ENCODE peak calls at places on chromosomes 3 and 15, in six cellular contexts. One of them, this sample, is unnamed.

GRCh38 chr3:23764407-23764806 is 41.3 kb upstream of the UBE2E1 start:
- DNase-seq in Right ventricle myocardium superior: no peak
- DNase-seq in stimulated activated CD8-positive, alpha-beta memory T cell treated with anti-CD3 and anti-CD28 coated beads, Interleukin-15, amount 100 ng/mL, for 24 hours: no peak
- DNase-seq in H9: no peak
- DNase-seq in MM.1S: no peak
- DNase-seq in HTR-8/SVneo: no peak
- DNase-seq in this sample: no peak

GRCh38 chr3:148727242-148727641 is 29.5 kb downstream of the AGTR1 start:
- DNase-seq in Right ventricle myocardium superior: no peak
- DNase-seq in stimulated activated CD8-positive, alpha-beta memory T cell treated with anti-CD3 and anti-CD28 coated beads, Interleukin-15, amount 100 ng/mL, for 24 hours: no peak
- DNase-seq in H9: peak; percentile 68
- DNase-seq in MM.1S: peak; percentile 73
- DNase-seq in HTR-8/SVneo: peak; percentile 63
- DNase-seq in this sample: no peak

GRCh38 chr3:173599673-173600072 is 202.1 kb downstream of the NLGN1 start:
- DNase-seq in Right ventricle myocardium superior: no peak
- DNase-seq in stimulated activated CD8-positive, alpha-beta memory T cell treated with anti-CD3 and anti-CD28 coated beads, Interleukin-15, amount 100 ng/mL, for 24 hours: no peak
- DNase-seq in H9: no peak
- DNase-seq in MM.1S: no peak
- DNase-seq in HTR-8/SVneo: no peak
- DNase-seq in this sample: no peak

GRCh38 chr15:48680841-48681240 is 35.3 kb upstream of the FBN1 start:
- DNase-seq in Right ventricle myocardium superior: no peak
- DNase-seq in stimulated activated CD8-positive, alpha-beta memory T cell treated with anti-CD3 and anti-CD28 coated beads, Interleukin-15, amount 100 ng/mL, for 24 hours: no peak
- DNase-seq in H9: no peak
- DNase-seq in MM.1S: no peak
- DNase-seq in HTR-8/SVneo: peak; percentile 38
- DNase-seq in this sample: no peak

GRCh38 chr3:173737167-173737808 is 339.7 kb downstream of the NLGN1 start:
- DNase-seq in Right ventricle myocardium superior: no peak
- DNase-seq in stimulated activated CD8-positive, alpha-beta memory T cell treated with anti-CD3 and anti-CD28 coated beads, Interleukin-15, amount 100 ng/mL, for 24 hours: no peak
- DNase-seq in H9: no peak
- DNase-seq in MM.1S: peak; percentile 87
- DNase-seq in HTR-8/SVneo: no peak
- DNase-seq in this sample: no peak

GRCh38 chr3:38805765-38806386 is 10.1 kb downstream of the SCN10A start:
- DNase-seq in Right ventricle myocardium superior: no peak
- DNase-seq in stimulated activated CD8-positive, alpha-beta memory T cell treated with anti-CD3 and anti-CD28 coated beads, Interleukin-15, amount 100 ng/mL, for 24 hours: no peak
- DNase-seq in H9: peak; percentile 72
- DNase-seq in MM.1S: peak; percentile 84
- DNase-seq in HTR-8/SVneo: peak; percentile 41
- DNase-seq in this sample: no peak

GRCh38 chr15:100308222-100309007 is 33.4 kb downstream of the ADAMTS17 start:
- DNase-seq in Right ventricle myocardium superior: no peak
- DNase-seq in stimulated activated CD8-positive, alpha-beta memory T cell treated with anti-CD3 and anti-CD28 coated beads, Interleukin-15, amount 100 ng/mL, for 24 hours: no peak
- DNase-seq in H9: no peak
- DNase-seq in MM.1S: no peak
- DNase-seq in HTR-8/SVneo: no peak
- DNase-seq in this sample: no peak

GRCh38 chr15:88805031-88805780 is 2.0 kb downstream of the ACAN start:
- DNase-seq in Right ventricle myocardium superior: no peak
- DNase-seq in stimulated activated CD8-positive, alpha-beta memory T cell treated with anti-CD3 and anti-CD28 coated beads, Interleukin-15, amount 100 ng/mL, for 24 hours: no peak
- DNase-seq in H9: no peak
- DNase-seq in MM.1S: peak; percentile 23
- DNase-seq in HTR-8/SVneo: no peak
- DNase-seq in this sample: no peak

GRCh38 chr3:82050382-82050781 is 288.9 kb upstream of the GBE1 start:
- DNase-seq in Right ventricle myocardium superior: no peak
- DNase-seq in stimulated activated CD8-positive, alpha-beta memory T cell treated with anti-CD3 and anti-CD28 coated beads, Interleukin-15, amount 100 ng/mL, for 24 hours: no peak
- DNase-seq in H9: no peak
- DNase-seq in MM.1S: no peak
- DNase-seq in HTR-8/SVneo: no peak
- DNase-seq in this sample: no peak

GRCh38 chr3:37955918-37956317 is 34.7 kb upstream of the VILL start:
- DNase-seq in Right ventricle myocardium superior: no peak
- DNase-seq in stimulated activated CD8-positive, alpha-beta memory T cell treated with anti-CD3 and anti-CD28 coated beads, Interleukin-15, amount 100 ng/mL, for 24 hours: no peak
- DNase-seq in H9: no peak
- DNase-seq in MM.1S: no peak
- DNase-seq in HTR-8/SVneo: no peak
- DNase-seq in this sample: no peak

GRCh38 chr3:66479532-66479947 is 21.3 kb downstream of the LRIG1 start:
- DNase-seq in Right ventricle myocardium superior: no peak
- DNase-seq in stimulated activated CD8-positive, alpha-beta memory T cell treated with anti-CD3 and anti-CD28 coated beads, Interleukin-15, amount 100 ng/mL, for 24 hours: no peak
- DNase-seq in H9: no peak
- DNase-seq in MM.1S: no peak
- DNase-seq in HTR-8/SVneo: no peak
- DNase-seq in this sample: no peak

GRCh38 chr15:70091649-70092461 is 5.9 kb downstream of the TLE3 start:
- DNase-seq in Right ventricle myocardium superior: no peak
- DNase-seq in stimulated activated CD8-positive, alpha-beta memory T cell treated with anti-CD3 and anti-CD28 coated beads, Interleukin-15, amount 100 ng/mL, for 24 hours: no peak
- DNase-seq in H9: no peak
- DNase-seq in MM.1S: no peak
- DNase-seq in HTR-8/SVneo: no peak
- DNase-seq in this sample: no peak

GRCh38 chr3:119542168-119542767 is 17.1 kb downstream of the CD80 start:
- DNase-seq in Right ventricle myocardium superior: no peak
- DNase-seq in stimulated activated CD8-positive, alpha-beta memory T cell treated with anti-CD3 and anti-CD28 coated beads, Interleukin-15, amount 100 ng/mL, for 24 hours: no peak
- DNase-seq in H9: no peak
- DNase-seq in MM.1S: no peak
- DNase-seq in HTR-8/SVneo: no peak
- DNase-seq in this sample: no peak

GRCh38 chr3:184155644-184156521 is 706 bp downstream of the DVL3 start:
- DNase-seq in Right ventricle myocardium superior: no peak
- DNase-seq in stimulated activated CD8-positive, alpha-beta memory T cell treated with anti-CD3 and anti-CD28 coated beads, Interleukin-15, amount 100 ng/mL, for 24 hours: peak; percentile 16
- DNase-seq in H9: peak; percentile 46
- DNase-seq in MM.1S: peak; percentile 56
- DNase-seq in HTR-8/SVneo: no peak
- DNase-seq in this sample: no peak

GRCh38 chr15:56192659-56193442 is 50.8 kb downstream of the RFX7 start:
- DNase-seq in Right ventricle myocardium superior: no peak
- DNase-seq in stimulated activated CD8-positive, alpha-beta memory T cell treated with anti-CD3 and anti-CD28 coated beads, Interleukin-15, amount 100 ng/mL, for 24 hours: no peak
- DNase-seq in H9: no peak
- DNase-seq in MM.1S: no peak
- DNase-seq in HTR-8/SVneo: no peak
- DNase-seq in this sample: no peak

GRCh38 chr3:195194559-195195161 is 76.3 kb downstream of the XXYLT1 start:
- DNase-seq in Right ventricle myocardium superior: no peak
- DNase-seq in stimulated activated CD8-positive, alpha-beta memory T cell treated with anti-CD3 and anti-CD28 coated beads, Interleukin-15, amount 100 ng/mL, for 24 hours: no peak
- DNase-seq in H9: no peak
- DNase-seq in MM.1S: no peak
- DNase-seq in HTR-8/SVneo: no peak
- DNase-seq in this sample: no peak

GRCh38 chr3:47762233-47762632 is 19.5 kb downstream of the SMARCC1 start:
- DNase-seq in Right ventricle myocardium superior: no peak
- DNase-seq in stimulated activated CD8-positive, alpha-beta memory T cell treated with anti-CD3 and anti-CD28 coated beads, Interleukin-15, amount 100 ng/mL, for 24 hours: no peak
- DNase-seq in H9: no peak
- DNase-seq in MM.1S: no peak
- DNase-seq in HTR-8/SVneo: no peak
- DNase-seq in this sample: no peak

GRCh38 chr15:52912172-52912571 is 122.0 kb upstream of the ONECUT1 start:
- DNase-seq in Right ventricle myocardium superior: no peak
- DNase-seq in stimulated activated CD8-positive, alpha-beta memory T cell treated with anti-CD3 and anti-CD28 coated beads, Interleukin-15, amount 100 ng/mL, for 24 hours: no peak
- DNase-seq in H9: no peak
- DNase-seq in MM.1S: no peak
- DNase-seq in HTR-8/SVneo: no peak
- DNase-seq in this sample: no peak